ENCODE peak calls at places on chromosome 7, in ten cellular contexts. C, J, L, W, Y, K, V, G, X and S are unnamed samples.

GRCh38 chr7:138258194-138258554 is 181.9 kb downstream of the AKR1D1 start:
- DNase-seq in C (no peak), J (no peak), L (no peak), W (no peak), Y (no peak), K (no peak), V (no peak), G (no peak), X (no peak), S (no peak)

GRCh38 chr7:113404245-113404644 is 285.9 kb upstream of the SMIM30 start:
- DNase-seq in C (no peak), J (peak), L (no peak), W (no peak), Y (peak), K (no peak), V (no peak), G (no peak), X (no peak), S (peak)

GRCh38 chr7:57424515-57425238 is 25.3 kb upstream of the ZNF716 start:
- DNase-seq in C (no peak), J (no peak), L (no peak), W (no peak), Y (no peak), K (no peak), V (no peak), G (no peak), X (no peak), S (no peak)

GRCh38 chr7:28955723-28956607 is 2.2 kb downstream of the TRIL start:
- DNase-seq in C (peak), J (peak), L (peak), W (peak), Y (peak), K (peak), V (peak), G (peak), X (peak), S (peak)

GRCh38 chr7:134865001-134865845 is 85.8 kb downstream of the CALD1 start:
- DNase-seq in C (no peak), J (no peak), L (no peak), W (peak), Y (no peak), K (no peak), V (peak), G (peak), X (peak), S (peak)

GRCh38 chr7:19112290-19113000 is 5.0 kb downstream of the TWIST1 start:
- DNase-seq in C (no peak), J (no peak), L (no peak), W (peak), Y (peak), K (no peak), V (peak), G (peak), X (peak), S (peak)

GRCh38 chr7:24907311-24907886 is 72.6 kb downstream of the OSBPL3 start:
- DNase-seq in C (no peak), J (no peak), L (no peak), W (peak), Y (no peak), K (no peak), V (peak), G (peak), X (peak), S (peak)

GRCh38 chr7:65251851-65252620 is 121.6 kb upstream of the ZNF92 start:
- DNase-seq in C (peak), J (peak), L (no peak), W (peak), Y (peak), K (peak), V (peak), G (peak), X (peak), S (peak)

GRCh38 chr7:18153183-18153748 is 125.6 kb upstream of the PRPS1L1 start:
- DNase-seq in C (no peak), J (no peak), L (no peak), W (no peak), Y (no peak), K (no peak), V (no peak), G (no peak), X (no peak), S (no peak)

GRCh38 chr7:20735346-20736065 is 51.2 kb downstream of the SP8 start:
- DNase-seq in C (no peak), J (no peak), L (no peak), W (no peak), Y (no peak), K (no peak), V (no peak), G (no peak), X (no peak), S (no peak)

GRCh38 chr7:111029574-111030357 is 61.2 kb upstream of the LRRN3 start:
- DNase-seq in C (no peak), J (no peak), L (no peak), W (peak), Y (peak), K (no peak), V (peak), G (peak), X (peak), S (peak)

GRCh38 chr7:131249483-131249882 is 78.2 kb upstream of the MKLN1 start:
- DNase-seq in C (no peak), J (no peak), L (no peak), W (no peak), Y (no peak), K (no peak), V (no peak), G (no peak), X (no peak), S (no peak)

GRCh38 chr7:29239638-29240037 is 45.1 kb downstream of the CHN2 start:
- DNase-seq in C (no peak), J (no peak), L (no peak), W (no peak), Y (no peak), K (no peak), V (no peak), G (no peak), X (no peak), S (peak)

GRCh38 chr7:92631067-92631829 is 41.1 kb upstream of the FAM133B start:
- DNase-seq in C (no peak), J (no peak), L (no peak), W (no peak), Y (no peak), K (no peak), V (no peak), G (no peak), X (no peak), S (no peak)

GRCh38 chr7:106866298-106867281 is 1.5 kb downstream of the PIK3CG start:
- DNase-seq in C (no peak), J (no peak), L (no peak), W (no peak), Y (no peak), K (no peak), V (no peak), G (no peak), X (no peak), S (no peak)

GRCh38 chr7:137975768-137976167 is 26.1 kb downstream of the CREB3L2 start:
- DNase-seq in C (no peak), J (no peak), L (no peak), W (no peak), Y (no peak), K (no peak), V (peak), G (no peak), X (peak), S (peak)

GRCh38 chr7:123580406-123581161 is 21.0 kb upstream of the ASB15 start:
- DNase-seq in C (no peak), J (no peak), L (no peak), W (peak), Y (peak), K (no peak), V (peak), G (peak), X (peak), S (peak)

GRCh38 chr7:123583821-123584220 is 17.8 kb upstream of the ASB15 start:
- DNase-seq in C (no peak), J (no peak), L (no peak), W (no peak), Y (no peak), K (no peak), V (no peak), G (no peak), X (no peak), S (no peak)

DNA sequence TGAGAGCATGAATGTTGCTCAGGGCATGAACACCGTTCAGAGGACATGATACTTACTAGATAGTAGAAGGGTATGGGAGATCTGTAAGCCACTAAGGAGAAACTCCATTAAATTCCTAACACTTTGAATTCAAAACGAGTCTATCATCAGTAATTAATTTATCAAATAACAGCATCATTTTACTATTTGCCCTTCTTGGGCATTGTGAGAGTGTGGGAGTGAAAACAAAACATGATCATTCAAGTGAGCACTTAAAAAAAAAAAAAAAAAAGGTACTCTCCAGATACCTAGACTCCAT is 20.5 kb upstream of the ASB15 start:
- DNase-seq in C (no peak), J (no peak), L (no peak), W (no peak), Y (no peak), K (no peak), V (no peak), G (no peak), X (no peak), S (no peak)
- TF ChIP-seq CTCF in C (no peak), J (no peak), L (no peak), W (no peak), Y (no peak), K (no peak), V (no peak), G (no peak), X (no peak), S (no peak)

DNA sequence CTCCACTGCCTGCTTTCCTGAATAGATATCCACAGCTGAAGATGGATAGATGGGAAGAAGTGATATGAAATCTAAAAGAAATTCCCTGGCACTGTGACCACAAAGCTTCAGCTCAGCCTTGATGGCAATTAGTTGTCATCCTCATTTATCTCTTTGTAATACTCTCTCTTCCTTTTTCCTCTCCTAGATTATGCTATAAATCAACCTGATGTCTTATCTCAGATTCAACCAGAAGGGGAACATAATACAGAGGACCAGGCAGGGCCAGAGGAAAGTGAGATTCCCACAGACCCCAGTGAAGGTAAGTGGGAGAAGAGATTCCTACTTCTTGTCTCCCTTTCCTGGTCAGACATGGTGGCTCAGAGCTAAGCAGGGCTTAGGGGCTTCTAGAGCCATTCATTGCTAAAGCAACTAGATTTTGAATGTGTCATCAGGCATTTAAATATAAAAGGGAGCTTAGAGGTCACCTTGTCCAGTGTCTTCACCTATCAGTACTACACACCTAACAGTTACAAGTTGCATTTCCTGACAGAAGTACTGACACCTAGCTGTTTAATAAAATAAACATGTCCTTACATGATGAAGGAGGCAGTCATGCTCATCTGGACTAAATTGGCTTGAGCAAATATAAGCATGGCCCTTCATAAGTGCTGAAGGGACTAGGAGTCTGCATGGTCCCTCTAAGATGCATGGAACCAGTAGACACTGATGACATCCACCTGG is 19.5 kb downstream of the ZNF398 start:
- DNase-seq in C (no peak), J (no peak), L (no peak), W (no peak), Y (no peak), K (no peak), V (no peak), G (no peak), X (no peak), S (no peak)
- TF ChIP-seq CTCF in C (no peak), J (no peak), L (no peak), W (no peak), Y (no peak), K (no peak), V (no peak), G (no peak), X (no peak), S (no peak)

DNA sequence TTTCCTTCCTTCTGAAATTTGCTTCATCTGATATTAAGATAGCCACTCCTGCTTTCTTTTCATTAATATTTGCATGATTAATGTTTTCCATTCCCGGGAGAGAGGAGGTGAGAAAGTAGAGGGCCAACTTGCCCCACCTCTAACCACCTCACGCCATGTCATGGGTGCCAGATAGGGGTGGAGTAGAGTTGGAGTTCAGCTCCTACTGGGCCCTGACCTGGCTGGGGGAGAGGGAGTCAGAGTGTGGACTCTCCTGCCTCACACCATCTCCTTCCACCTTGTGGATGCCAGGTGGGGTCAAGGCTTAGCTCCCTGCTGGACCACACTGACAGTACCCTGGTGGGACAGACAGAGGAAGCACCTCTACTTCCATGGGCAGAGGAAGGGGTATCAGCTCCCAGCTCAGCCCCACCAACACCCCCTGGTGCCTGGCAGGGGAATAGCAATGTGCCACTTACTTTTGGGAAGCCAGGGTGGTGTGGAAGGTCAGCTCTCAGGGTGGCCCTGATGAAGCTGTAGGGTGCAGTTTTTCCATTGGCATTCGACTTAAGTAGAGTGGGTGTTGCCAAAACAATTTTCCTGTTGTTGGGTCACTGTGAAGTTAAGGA is 28.0 kb downstream of the CHST12 start:
- DNase-seq in C (no peak), J (no peak), L (no peak), W (no peak), Y (no peak), K (no peak), V (no peak), G (peak), X (no peak), S (no peak)
- TF ChIP-seq CTCF in C (peak), J (peak), L (no peak), W (peak), Y (peak), K (peak), V (peak), G (peak), X (no peak), S (peak)

DNA sequence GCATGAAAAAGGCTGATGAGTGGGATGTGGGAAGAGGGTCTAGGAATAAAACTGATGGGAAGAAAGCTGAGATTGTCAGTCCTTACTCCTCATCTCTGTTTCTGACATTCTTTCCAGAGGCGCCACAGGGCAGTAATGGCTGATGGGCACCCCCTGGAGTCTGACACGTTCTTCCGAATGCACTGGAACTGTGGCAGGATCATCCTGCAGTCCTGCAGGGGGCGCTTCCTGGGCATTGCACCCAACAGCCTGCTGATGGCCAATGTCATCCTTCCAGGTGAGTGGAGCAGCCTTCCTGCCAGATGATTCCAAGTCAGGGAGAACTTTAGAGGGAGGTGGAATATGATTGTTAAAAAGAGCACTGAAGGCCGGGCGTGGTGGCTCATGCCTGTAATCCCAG is 4.8 kb downstream of the FSCN3 start:
- DNase-seq in C (no peak), J (no peak), L (no peak), W (no peak), Y (no peak), K (no peak), V (no peak), G (no peak), X (no peak), S (peak)
- TF ChIP-seq CTCF in C (peak), J (no peak), L (no peak), W (peak), Y (peak), K (no peak), V (peak), G (peak), X (no peak), S (peak)

GRCh38 chr7:47483604-47484273 is 98.2 kb downstream of the TNS3 start:
- DNase-seq in C (no peak), J (no peak), L (no peak), W (peak), Y (no peak), K (no peak), V (peak), G (peak), X (peak), S (peak)
- TF ChIP-seq CTCF in C (peak), J (no peak), L (peak), W (peak), Y (peak), K (no peak), V (peak), G (peak), X (peak), S (peak)

GRCh38 chr7:1956611-1957470 is 275.9 kb downstream of the MAD1L1 start:
- DNase-seq in C (no peak), J (no peak), L (no peak), W (no peak), Y (no peak), K (no peak), V (no peak), G (no peak), X (no peak), S (no peak)
- TF ChIP-seq CTCF in C (no peak), J (no peak), L (no peak), W (no peak), Y (no peak), K (no peak), V (no peak), G (no peak), X (no peak), S (no peak)

GRCh38 chr7:151341357-151342101 is at the start of gene NUB1:
- DNase-seq in C (peak), J (peak), L (peak), W (peak), Y (peak), K (peak), V (peak), G (peak), X (peak), S (peak)

GRCh38 chr7:151340794-151341356 is 737 bp upstream of the NUB1 start:
- DNase-seq in C (no peak), J (no peak), L (no peak), W (no peak), Y (no peak), K (no peak), V (no peak), G (no peak), X (no peak), S (no peak)

GRCh38 chr7:151338809-151339208 is 2.8 kb upstream of the NUB1 start:
- DNase-seq in C (no peak), J (no peak), L (no peak), W (no peak), Y (no peak), K (no peak), V (no peak), G (no peak), X (no peak), S (no peak)

GRCh38 chr7:151342102-151342646 is 562 bp downstream of the NUB1 start:
- DNase-seq in C (no peak), J (no peak), L (no peak), W (peak), Y (no peak), K (no peak), V (no peak), G (no peak), X (peak), S (peak)

DNA sequence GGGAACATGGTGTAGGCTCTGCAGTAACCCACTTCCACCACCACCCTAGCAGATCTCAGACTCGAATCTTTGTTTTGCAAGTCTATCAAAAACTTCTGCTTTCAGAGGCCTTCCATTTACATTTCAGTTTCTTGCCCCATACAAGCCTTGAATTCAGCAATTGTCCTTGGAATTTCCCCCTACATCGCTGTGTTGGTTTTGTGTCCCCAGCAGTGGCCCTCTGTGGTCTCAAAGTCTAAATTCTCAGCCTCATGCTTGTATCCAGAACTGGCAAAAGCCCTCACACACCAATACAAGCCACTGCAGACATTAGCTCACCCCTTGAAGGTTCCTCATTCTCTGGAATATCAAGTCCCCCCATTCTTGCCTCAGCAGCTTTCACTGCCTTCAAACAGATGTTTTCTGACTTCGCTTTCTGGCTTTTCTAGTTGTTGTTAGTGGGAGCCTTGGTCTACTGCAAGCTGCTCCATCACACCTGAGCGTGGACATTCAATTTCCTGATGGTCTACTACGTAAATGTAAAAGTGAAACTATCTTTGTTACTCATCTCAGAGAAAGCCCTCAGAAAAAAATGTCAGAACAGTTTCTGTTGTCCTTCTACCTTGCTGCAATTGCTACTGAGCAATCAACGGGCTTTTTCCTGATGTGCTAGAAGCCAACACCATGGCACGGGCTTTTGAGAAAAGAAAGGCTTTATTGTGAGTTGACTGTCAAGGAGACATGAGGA is 1.8 kb upstream of the NUB1 start:
- DNase-seq in C (no peak), J (no peak), L (no peak), W (no peak), Y (no peak), K (no peak), V (no peak), G (no peak), X (no peak), S (no peak)
- TF ChIP-seq CTCF in C (no peak), J (no peak), L (no peak), W (no peak), Y (no peak), K (no peak), V (no peak), G (no peak), X (no peak), S (no peak)